ENCODE peak calls at places on chromosomes 12 and 14, in ten cellular contexts. One of them, this sample, is unnamed.

GRCh38 chr14:63624701-63625100 is 17.0 kb downstream of the WDR89 start:
- DNase-seq in astrocyte of the cerebellum: no peak
- DNase-seq in EL: no peak
- DNase-seq in NCI-H2171 treated with DMSO at 0.1 percent for 48 hours: no peak
- DNase-seq in NCI-H1092: no peak
- DNase-seq in stimulated activated CD4-positive, alpha-beta T cell treated with anti-CD3 and anti-CD28 coated beads, Interleukin-2, amount 100 ng/mL, for 48 hours: no peak
- DNase-seq in SK-MEL-5: no peak
- DNase-seq in heart left ventricle: no peak
- DNase-seq in HEK293T: no peak
- DNase-seq in NB4: no peak
- DNase-seq in this sample: no peak

GRCh38 chr12:77833329-77833728 is 2.6 kb downstream of the NAV3 start:
- DNase-seq in astrocyte of the cerebellum: no peak
- DNase-seq in EL: no peak
- DNase-seq in NCI-H2171 treated with DMSO at 0.1 percent for 48 hours: no peak
- DNase-seq in NCI-H1092: no peak
- DNase-seq in stimulated activated CD4-positive, alpha-beta T cell treated with anti-CD3 and anti-CD28 coated beads, Interleukin-2, amount 100 ng/mL, for 48 hours: no peak
- DNase-seq in SK-MEL-5: no peak
- DNase-seq in heart left ventricle: no peak
- DNase-seq in HEK293T: no peak
- DNase-seq in NB4: no peak
- DNase-seq in this sample: no peak

GRCh38 chr12:105214670-105215375 is 21.2 kb downstream of the APPL2 start:
- DNase-seq in astrocyte of the cerebellum: no peak
- DNase-seq in EL: peak
- DNase-seq in NCI-H2171 treated with DMSO at 0.1 percent for 48 hours: no peak
- DNase-seq in NCI-H1092: no peak
- DNase-seq in stimulated activated CD4-positive, alpha-beta T cell treated with anti-CD3 and anti-CD28 coated beads, Interleukin-2, amount 100 ng/mL, for 48 hours: no peak
- DNase-seq in SK-MEL-5: no peak
- DNase-seq in heart left ventricle: no peak
- DNase-seq in HEK293T: no peak
- DNase-seq in NB4: no peak
- DNase-seq in this sample: no peak

GRCh38 chr12:57216931-57217871 is 607 bp downstream of the NXPH4 start:
- DNase-seq in astrocyte of the cerebellum: no peak
- DNase-seq in EL: peak
- DNase-seq in NCI-H2171 treated with DMSO at 0.1 percent for 48 hours: peak
- DNase-seq in NCI-H1092: peak
- DNase-seq in stimulated activated CD4-positive, alpha-beta T cell treated with anti-CD3 and anti-CD28 coated beads, Interleukin-2, amount 100 ng/mL, for 48 hours: no peak
- DNase-seq in SK-MEL-5: no peak
- DNase-seq in heart left ventricle: no peak
- DNase-seq in HEK293T: peak
- DNase-seq in NB4: peak
- DNase-seq in this sample: no peak

GRCh38 chr12:52975204-52975603 is 26.3 kb downstream of the KRT18 start:
- DNase-seq in astrocyte of the cerebellum: no peak
- DNase-seq in EL: peak
- DNase-seq in NCI-H2171 treated with DMSO at 0.1 percent for 48 hours: no peak
- DNase-seq in NCI-H1092: no peak
- DNase-seq in stimulated activated CD4-positive, alpha-beta T cell treated with anti-CD3 and anti-CD28 coated beads, Interleukin-2, amount 100 ng/mL, for 48 hours: no peak
- DNase-seq in SK-MEL-5: no peak
- DNase-seq in heart left ventricle: no peak
- DNase-seq in HEK293T: no peak
- DNase-seq in NB4: no peak
- DNase-seq in this sample: no peak

GRCh38 chr14:53525608-53526007 is 372.5 kb upstream of the DDHD1 start:
- DNase-seq in astrocyte of the cerebellum: no peak
- DNase-seq in EL: no peak
- DNase-seq in NCI-H2171 treated with DMSO at 0.1 percent for 48 hours: no peak
- DNase-seq in NCI-H1092: no peak
- DNase-seq in stimulated activated CD4-positive, alpha-beta T cell treated with anti-CD3 and anti-CD28 coated beads, Interleukin-2, amount 100 ng/mL, for 48 hours: no peak
- DNase-seq in SK-MEL-5: no peak
- DNase-seq in heart left ventricle: no peak
- DNase-seq in HEK293T: no peak
- DNase-seq in NB4: no peak
- DNase-seq in this sample: no peak

GRCh38 chr14:49692191-49692757 is 646 bp upstream of the KLHDC1 start:
- DNase-seq in astrocyte of the cerebellum: no peak
- DNase-seq in EL: no peak
- DNase-seq in NCI-H2171 treated with DMSO at 0.1 percent for 48 hours: no peak
- DNase-seq in NCI-H1092: no peak
- DNase-seq in stimulated activated CD4-positive, alpha-beta T cell treated with anti-CD3 and anti-CD28 coated beads, Interleukin-2, amount 100 ng/mL, for 48 hours: no peak
- DNase-seq in SK-MEL-5: no peak
- DNase-seq in heart left ventricle: no peak
- DNase-seq in HEK293T: no peak
- DNase-seq in NB4: no peak
- DNase-seq in this sample: no peak

GRCh38 chr14:67665886-67666285 is 8.5 kb downstream of the VTI1B start:
- DNase-seq in astrocyte of the cerebellum: no peak
- DNase-seq in EL: peak
- DNase-seq in NCI-H2171 treated with DMSO at 0.1 percent for 48 hours: no peak
- DNase-seq in NCI-H1092: no peak
- DNase-seq in stimulated activated CD4-positive, alpha-beta T cell treated with anti-CD3 and anti-CD28 coated beads, Interleukin-2, amount 100 ng/mL, for 48 hours: no peak
- DNase-seq in SK-MEL-5: no peak
- DNase-seq in heart left ventricle: no peak
- DNase-seq in HEK293T: no peak
- DNase-seq in NB4: no peak
- DNase-seq in this sample: no peak

GRCh38 chr12:78403136-78403535 is 461.4 kb upstream of the SYT1 start:
- DNase-seq in astrocyte of the cerebellum: peak
- DNase-seq in EL: peak
- DNase-seq in NCI-H2171 treated with DMSO at 0.1 percent for 48 hours: no peak
- DNase-seq in NCI-H1092: no peak
- DNase-seq in stimulated activated CD4-positive, alpha-beta T cell treated with anti-CD3 and anti-CD28 coated beads, Interleukin-2, amount 100 ng/mL, for 48 hours: no peak
- DNase-seq in SK-MEL-5: peak
- DNase-seq in heart left ventricle: no peak
- DNase-seq in HEK293T: no peak
- DNase-seq in NB4: no peak
- DNase-seq in this sample: no peak

GRCh38 chr14:95126906-95127530 is 30.3 kb downstream of the DICER1 start:
- DNase-seq in astrocyte of the cerebellum: no peak
- DNase-seq in EL: no peak
- DNase-seq in NCI-H2171 treated with DMSO at 0.1 percent for 48 hours: no peak
- DNase-seq in NCI-H1092: no peak
- DNase-seq in stimulated activated CD4-positive, alpha-beta T cell treated with anti-CD3 and anti-CD28 coated beads, Interleukin-2, amount 100 ng/mL, for 48 hours: no peak
- DNase-seq in SK-MEL-5: no peak
- DNase-seq in heart left ventricle: no peak
- DNase-seq in HEK293T: no peak
- DNase-seq in NB4: no peak
- DNase-seq in this sample: no peak

GRCh38 chr12:103656291-103656690 is 69.2 kb downstream of the STAB2 start:
- DNase-seq in astrocyte of the cerebellum: no peak
- DNase-seq in EL: no peak
- DNase-seq in NCI-H2171 treated with DMSO at 0.1 percent for 48 hours: no peak
- DNase-seq in NCI-H1092: no peak
- DNase-seq in stimulated activated CD4-positive, alpha-beta T cell treated with anti-CD3 and anti-CD28 coated beads, Interleukin-2, amount 100 ng/mL, for 48 hours: no peak
- DNase-seq in SK-MEL-5: no peak
- DNase-seq in heart left ventricle: no peak
- DNase-seq in HEK293T: no peak
- DNase-seq in NB4: no peak
- DNase-seq in this sample: no peak

GRCh38 chr12:115990241-115990640 is 287.3 kb downstream of the MED13L start:
- DNase-seq in astrocyte of the cerebellum: no peak
- DNase-seq in EL: no peak
- DNase-seq in NCI-H2171 treated with DMSO at 0.1 percent for 48 hours: no peak
- DNase-seq in NCI-H1092: no peak
- DNase-seq in stimulated activated CD4-positive, alpha-beta T cell treated with anti-CD3 and anti-CD28 coated beads, Interleukin-2, amount 100 ng/mL, for 48 hours: no peak
- DNase-seq in SK-MEL-5: no peak
- DNase-seq in heart left ventricle: no peak
- DNase-seq in HEK293T: no peak
- DNase-seq in NB4: no peak
- DNase-seq in this sample: no peak

GRCh38 chr14:101761881-101762529 is 496 bp downstream of the PPP2R5C start:
- DNase-seq in astrocyte of the cerebellum: no peak
- DNase-seq in EL: peak
- DNase-seq in NCI-H2171 treated with DMSO at 0.1 percent for 48 hours: no peak
- DNase-seq in NCI-H1092: peak
- DNase-seq in stimulated activated CD4-positive, alpha-beta T cell treated with anti-CD3 and anti-CD28 coated beads, Interleukin-2, amount 100 ng/mL, for 48 hours: peak
- DNase-seq in SK-MEL-5: no peak
- DNase-seq in heart left ventricle: peak
- DNase-seq in HEK293T: peak
- DNase-seq in NB4: peak
- DNase-seq in this sample: no peak

GRCh38 chr12:26473291-26473690 is 277.9 kb downstream of the SSPN start:
- DNase-seq in astrocyte of the cerebellum: no peak
- DNase-seq in EL: no peak
- DNase-seq in NCI-H2171 treated with DMSO at 0.1 percent for 48 hours: no peak
- DNase-seq in NCI-H1092: no peak
- DNase-seq in stimulated activated CD4-positive, alpha-beta T cell treated with anti-CD3 and anti-CD28 coated beads, Interleukin-2, amount 100 ng/mL, for 48 hours: no peak
- DNase-seq in SK-MEL-5: no peak
- DNase-seq in heart left ventricle: no peak
- DNase-seq in HEK293T: no peak
- DNase-seq in NB4: peak
- DNase-seq in this sample: no peak

GRCh38 chr14:104588066-104588857 is 8.7 kb downstream of the C14orf180 start:
- DNase-seq in astrocyte of the cerebellum: no peak
- DNase-seq in EL: no peak
- DNase-seq in NCI-H2171 treated with DMSO at 0.1 percent for 48 hours: no peak
- DNase-seq in NCI-H1092: no peak
- DNase-seq in stimulated activated CD4-positive, alpha-beta T cell treated with anti-CD3 and anti-CD28 coated beads, Interleukin-2, amount 100 ng/mL, for 48 hours: no peak
- DNase-seq in SK-MEL-5: no peak
- DNase-seq in heart left ventricle: no peak
- DNase-seq in HEK293T: no peak
- DNase-seq in NB4: no peak
- DNase-seq in this sample: no peak

GRCh38 chr12:104784592-104784991 is 173.5 kb downstream of the SLC41A2 start:
- DNase-seq in astrocyte of the cerebellum: no peak
- DNase-seq in EL: no peak
- DNase-seq in NCI-H2171 treated with DMSO at 0.1 percent for 48 hours: no peak
- DNase-seq in NCI-H1092: no peak
- DNase-seq in stimulated activated CD4-positive, alpha-beta T cell treated with anti-CD3 and anti-CD28 coated beads, Interleukin-2, amount 100 ng/mL, for 48 hours: no peak
- DNase-seq in SK-MEL-5: no peak
- DNase-seq in heart left ventricle: no peak
- DNase-seq in HEK293T: no peak
- DNase-seq in NB4: no peak
- DNase-seq in this sample: no peak

GRCh38 chr14:28102814-28103213 is 663.8 kb upstream of the FOXG1 start:
- DNase-seq in astrocyte of the cerebellum: no peak
- DNase-seq in EL: no peak
- DNase-seq in NCI-H2171 treated with DMSO at 0.1 percent for 48 hours: no peak
- DNase-seq in NCI-H1092: no peak
- DNase-seq in stimulated activated CD4-positive, alpha-beta T cell treated with anti-CD3 and anti-CD28 coated beads, Interleukin-2, amount 100 ng/mL, for 48 hours: no peak
- DNase-seq in SK-MEL-5: no peak
- DNase-seq in heart left ventricle: no peak
- DNase-seq in HEK293T: no peak
- DNase-seq in NB4: no peak
- DNase-seq in this sample: no peak